ENCODE peak calls at places on chromosomes 13 and 19, in four cellular contexts. Z is adrenal gland, S is breast epithelium, M is A549. L is an unnamed sample.

GRCh38 chr13:98462241-98462882 is 114.5 kb downstream of the STK24 start:
- DNase-seq in S (no peak), Z (no peak), M (no peak), L (no peak)

GRCh38 chr19:43422689-43423066 is 8.0 kb downstream of the TEX101 start:
- DNase-seq in Z (no peak), M (no peak), S (no peak), L (no peak)

GRCh38 chr19:29105629-29106352 is 107.2 kb downstream of the UQCRFS1 start:
- DNase-seq in M (no peak), Z (no peak), S (no peak), L (no peak)

GRCh38 chr13:77372275-77372674 is 45.4 kb upstream of the MYCBP2 start:
- DNase-seq in Z (no peak), S (no peak), M (no peak), L (no peak)

GRCh38 chr13:30159446-30159839 is 147.9 kb downstream of the KATNAL1 start:
- DNase-seq in S (no peak), Z (no peak), M (no peak), L (peak; percentile 69)

GRCh38 chr19:7159105-7159933 is 89.8 kb downstream of the ZNF557 start:
- DNase-seq in S (no peak), M (peak; percentile 18), Z (peak; percentile 79), L (peak; percentile 71)

GRCh38 chr13:105083986-105084385 is 1451.5 kb downstream of the EFNB2 start:
- DNase-seq in S (no peak), M (no peak), Z (peak; percentile 33), L (no peak)

GRCh38 chr13:33367931-33368330 is 82.4 kb upstream of the STARD13 start:
- DNase-seq in S (no peak), Z (no peak), M (no peak), L (no peak)

GRCh38 chr19:30567535-30568232 is 195.5 kb downstream of the ZNF536 start:
- DNase-seq in S (no peak), M (no peak), Z (no peak), L (no peak)

GRCh38 chr19:13953021-13953531 is 767 bp downstream of the DCAF15 start:
- DNase-seq in M (peak; percentile 53), S (no peak), Z (peak; percentile 40), L (peak; percentile 64)

GRCh38 chr13:51782026-51782710 is 21.8 kb downstream of the DHRS12 start:
- DNase-seq in Z (no peak), S (no peak), M (no peak), L (no peak)

DNA sequence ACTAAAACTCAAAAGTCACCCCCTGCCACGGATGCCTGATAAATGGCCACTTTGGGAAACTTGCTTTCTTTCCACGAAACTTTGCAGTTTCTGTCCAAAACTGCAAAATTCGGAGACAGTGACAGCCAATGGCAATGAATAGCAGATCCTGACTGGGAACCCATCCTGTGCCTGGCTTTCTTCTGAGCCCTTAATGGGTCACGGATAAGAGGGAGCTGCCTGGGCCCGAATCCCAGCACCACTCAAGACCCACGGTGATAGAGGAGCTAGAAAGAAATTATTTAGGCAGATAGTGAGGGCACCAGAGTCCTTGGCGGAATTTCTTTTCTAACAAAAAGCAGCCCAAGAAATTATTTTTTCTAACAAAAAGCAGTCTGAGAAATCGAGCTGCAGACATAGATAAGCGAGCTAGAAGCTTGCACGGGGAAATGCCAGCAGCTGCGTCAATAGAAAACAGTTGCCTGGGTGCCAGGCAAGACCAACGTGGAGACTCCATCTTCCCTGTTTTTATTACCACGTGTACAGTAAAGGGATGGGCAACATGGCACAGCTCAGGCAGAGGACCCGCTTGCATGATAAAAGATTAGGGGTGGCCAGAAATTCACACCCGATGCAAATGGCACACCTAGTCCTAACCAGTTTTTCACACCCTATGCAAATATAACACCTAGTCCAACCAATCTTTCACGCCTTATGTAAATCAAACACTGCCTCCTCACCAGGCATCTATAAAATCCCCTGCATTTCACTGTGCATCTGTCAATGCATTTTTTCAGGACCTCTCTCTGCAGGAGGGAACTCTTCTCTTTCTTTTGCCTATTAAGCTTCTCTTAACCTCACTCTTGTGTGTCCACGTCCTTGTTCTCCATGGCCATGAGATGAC is 7.1 kb upstream of the HSH2D start:
- DNase-seq in Z (peak; percentile 21), S (no peak), M (no peak), L (no peak)
- TF ChIP-seq POLR2A in Z (no peak), S (no peak), M (no peak), L (no peak)

DNA sequence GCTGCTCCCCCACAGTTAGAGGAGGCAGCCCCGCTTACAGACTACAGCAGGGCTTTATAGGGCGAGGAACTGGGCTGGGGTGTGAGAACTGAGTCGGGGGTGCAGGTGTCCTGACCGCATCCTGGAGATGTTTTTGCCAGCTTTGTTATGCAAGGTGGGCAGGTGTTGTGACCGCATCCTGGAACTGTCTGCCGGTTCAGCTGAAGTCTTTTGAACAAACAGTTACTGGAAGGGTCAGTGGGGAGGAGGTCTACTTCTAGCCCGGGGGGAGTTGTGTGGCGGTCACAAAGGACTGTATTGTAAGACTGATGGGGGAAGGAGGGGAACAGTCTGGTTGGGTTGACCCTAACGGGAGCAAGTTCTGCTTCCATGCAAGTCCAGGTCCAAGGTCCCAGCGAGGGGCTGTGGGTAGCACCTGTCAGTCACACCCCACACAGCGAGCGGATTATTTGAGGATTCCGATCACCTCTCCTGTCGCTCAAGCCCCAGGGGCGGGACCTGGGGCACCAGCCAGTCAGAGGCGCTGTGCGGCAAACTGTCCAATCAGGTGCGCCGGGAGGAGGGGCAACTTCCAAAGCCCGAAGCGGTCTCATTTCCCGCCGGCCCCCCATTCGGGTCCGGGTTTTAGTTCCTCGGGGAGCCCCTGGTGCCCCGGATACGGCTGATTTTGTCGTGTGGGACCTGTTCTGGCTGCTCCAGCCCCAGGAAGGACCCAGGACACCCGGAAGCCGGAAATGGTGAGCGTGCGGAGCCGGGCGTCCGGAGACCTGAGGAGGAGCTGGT is at the start of gene ZNF101:
- DNase-seq in S (peak; percentile 93), Z (peak; percentile 91), M (peak; percentile 89), L (peak; percentile 86)
- TF ChIP-seq POLR2A in S (peak; percentile 54), Z (no peak), M (peak; percentile 37), L (peak; percentile 56)

DNA sequence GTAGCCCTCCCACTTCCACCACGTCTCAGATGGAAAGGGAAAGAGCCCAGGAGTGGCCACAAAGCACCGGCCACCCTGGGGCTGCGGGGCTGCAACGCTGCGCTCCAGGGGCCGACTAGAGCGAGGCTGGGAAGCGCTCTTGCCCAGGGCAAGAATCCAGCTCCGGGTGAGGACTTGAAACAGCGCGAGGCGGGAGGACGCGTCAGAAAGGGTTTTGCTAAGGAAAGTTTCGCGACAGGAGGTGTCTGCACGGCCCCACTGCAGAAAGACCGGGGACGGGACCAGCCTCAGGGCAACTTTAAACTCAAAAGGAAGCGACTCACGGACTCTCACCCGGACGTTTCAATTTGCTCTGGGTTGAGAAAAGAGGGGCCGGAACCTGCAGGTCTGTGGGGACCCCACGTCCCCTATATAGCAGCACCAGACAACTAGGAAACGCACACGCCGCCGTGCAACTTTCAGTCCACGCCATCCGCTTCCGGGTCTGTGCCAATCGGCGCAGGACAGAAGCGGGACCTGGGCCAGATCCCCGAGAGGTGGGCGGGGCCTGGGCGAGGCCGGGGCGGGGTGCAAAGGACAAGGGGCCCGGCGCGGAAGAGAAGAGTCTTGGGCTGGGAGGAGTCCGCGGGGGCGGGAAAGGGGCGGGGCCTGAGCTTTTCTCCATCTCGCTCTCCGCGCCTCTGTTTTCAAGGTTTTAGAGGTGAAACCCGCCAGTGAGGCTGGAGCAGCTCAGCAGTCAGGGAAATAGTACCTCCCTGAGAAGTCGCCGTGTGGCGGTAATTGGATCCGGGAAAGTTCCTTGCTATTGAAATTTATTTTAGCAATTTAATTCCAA is at the start of gene ZNF816:
- DNase-seq in M (peak; percentile 22), Z (peak; percentile 97), S (peak; percentile 99), L (peak; percentile 98)
- TF ChIP-seq POLR2A in M (no peak), Z (no peak), S (no peak), L (peak; percentile 88)

GRCh38 chr19:10228393-10228792 is 2.7 kb downstream of the S1PR2 start:
- DNase-seq in M (no peak), S (no peak), Z (no peak), L (no peak)

GRCh38 chr19:10226021-10226375 is 5.1 kb downstream of the S1PR2 start:
- DNase-seq in M (no peak), Z (no peak), S (no peak), L (no peak)

GRCh38 chr19:10224337-10224736 is 6.8 kb downstream of the S1PR2 start:
- DNase-seq in S (no peak), M (no peak), Z (no peak), L (no peak)

GRCh38 chr19:10227215-10227971 is 3.7 kb downstream of the S1PR2 start:
- DNase-seq in S (no peak), M (no peak), Z (no peak), L (no peak)

GRCh38 chr19:10226376-10227214 is 4.5 kb downstream of the S1PR2 start:
- DNase-seq in Z (peak; percentile 48), S (peak; percentile 54), M (no peak), L (no peak)
- TF ChIP-seq POLR2A in Z (no peak), S (no peak), M (no peak), L (no peak)

GRCh38 chr19:5870986-5871394 is 650 bp upstream of the FUT5 start:
- DNase-seq in Z (no peak), M (no peak), S (no peak), L (no peak)
- TF ChIP-seq POLR2A in Z (no peak), M (no peak), S (no peak), L (no peak)

DNA sequence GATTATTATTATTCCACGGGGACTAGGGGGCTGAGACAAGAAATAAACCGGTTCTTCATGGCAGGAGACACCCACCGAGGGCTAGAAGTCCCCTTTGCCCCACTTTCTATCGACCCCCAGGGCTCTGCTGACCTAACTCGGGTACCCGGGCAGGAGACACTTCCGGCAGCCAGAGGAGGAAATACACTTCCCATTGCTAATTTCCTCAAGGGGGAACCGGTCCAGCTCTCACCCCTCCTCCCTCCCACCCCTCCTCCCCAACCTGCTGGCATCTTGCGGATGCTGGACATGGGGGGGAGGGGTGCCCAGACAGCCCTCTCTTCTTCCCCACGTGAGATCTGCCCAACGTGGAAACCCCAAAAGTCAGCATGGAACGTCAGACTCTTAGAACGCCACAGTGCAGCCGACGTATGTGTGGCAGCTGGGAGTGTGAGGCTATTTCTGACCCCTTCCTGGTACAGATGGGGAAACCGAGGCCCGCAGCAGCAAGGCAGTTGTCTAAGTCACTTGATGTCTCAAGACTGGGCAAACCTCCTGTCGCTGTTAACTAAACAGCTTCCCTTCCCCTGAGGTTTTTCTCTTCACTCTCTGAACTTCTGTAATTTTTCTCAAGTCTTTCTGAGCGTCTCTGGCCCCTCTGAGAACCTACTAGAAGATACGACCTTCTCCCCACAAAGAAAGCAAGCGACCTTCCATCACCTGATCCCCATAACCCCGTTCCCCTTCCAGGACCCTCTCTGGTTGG is 3.6 kb downstream of the GPR4 start:
- DNase-seq in S (no peak), M (no peak), Z (no peak), L (no peak)
- TF ChIP-seq POLR2A in S (no peak), M (no peak), Z (no peak), L (no peak)

GRCh38 chr19:54369082-54369691 is 4.5 kb upstream of the LAIR1 start:
- DNase-seq in S (no peak), Z (no peak), M (no peak), L (no peak)
- TF ChIP-seq POLR2A in S (no peak), Z (no peak), M (no peak), L (no peak)

DNA sequence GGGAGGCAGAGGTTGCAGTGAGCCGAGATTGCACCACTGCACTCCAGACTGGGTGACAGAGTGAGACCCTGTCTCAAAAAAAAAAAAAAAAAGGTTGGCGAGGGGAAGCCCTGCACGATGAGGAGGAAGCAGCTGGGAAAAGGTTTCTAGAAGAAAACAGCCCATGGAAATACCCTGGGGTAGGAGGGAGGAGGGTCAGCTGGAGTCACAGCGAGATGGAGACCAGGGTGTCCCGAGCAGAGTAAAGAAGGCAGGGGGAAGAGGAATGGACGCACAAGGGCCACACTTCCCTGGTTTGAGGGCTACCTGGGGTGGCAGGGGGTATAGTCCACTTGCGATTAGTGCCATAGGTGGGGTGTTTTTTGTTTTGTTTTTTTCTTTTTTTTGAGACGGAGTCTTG is 6.4 kb downstream of the KANK3 start:
- DNase-seq in Z (no peak), M (no peak), S (no peak), L (no peak)
- TF ChIP-seq POLR2A in Z (no peak), M (no peak), S (no peak), L (no peak)